ENCODE peak calls at places on chromosomes 11 and 22, in nine cellular contexts. P is breast epithelium, S is dorsolateral prefrontal cortex, F is cardiac muscle cell, M is lower lobe of right lung, E is GM23338, C is right cardiac atrium, B is mucosa of descending colon, Z is cardiac fibroblast. T is an unnamed sample.
A peak's percentile ranks its signal among the peaks of the same experiment; 100 is the strongest.

GRCh38 chr22:44890416-44891292 is 119.2 kb downstream of the PHF21B start:
- DNase-seq in B (no peak), C (no peak), P (peak; percentile 38), Z (no peak), M (no peak), E (no peak), S (no peak), F (no peak), T (no peak)

GRCh38 chr11:76762867-76763572 is 20.1 kb upstream of the TSKU start:
- DNase-seq in M (no peak), Z (no peak), C (no peak), P (no peak), B (no peak), F (no peak), S (no peak), E (no peak), T (no peak)

GRCh38 chr22:44648821-44649566 is 53.0 kb upstream of the PRR5 start:
- DNase-seq in P (no peak), E (no peak), F (peak; percentile 77), S (no peak), Z (peak; percentile 29), B (peak; percentile 54), M (peak; percentile 32), C (no peak), T (peak; percentile 72)

GRCh38 chr11:2706321-2706720 is 6.5 kb upstream of the KCNQ1OT1 start:
- DNase-seq in F (no peak), C (no peak), M (peak; percentile 16), E (no peak), B (no peak), P (no peak), Z (no peak), S (no peak), T (no peak)

GRCh38 chr22:29353286-29353685 is 35.1 kb downstream of the AP1B1 start:
- DNase-seq in S (no peak), E (no peak), P (no peak), F (no peak), M (peak; percentile 10), Z (no peak), B (no peak), C (no peak), T (no peak)

GRCh38 chr11:108135845-108136599 is 14.7 kb downstream of the ACAT1 start:
- DNase-seq in Z (peak; percentile 32), C (no peak), B (no peak), P (no peak), M (no peak), E (no peak), F (peak; percentile 46), S (no peak), T (peak; percentile 47)

GRCh38 chr11:112882494-112883381 is 78.5 kb upstream of the NCAM1 start:
- DNase-seq in M (no peak), P (no peak), B (no peak), C (peak; percentile 69), E (no peak), S (no peak), F (peak; percentile 56), Z (no peak), T (peak; percentile 15)

GRCh38 chr11:123580557-123581275 is 73.7 kb downstream of the SCN3B start:
- DNase-seq in C (peak; percentile 77), M (peak; percentile 83), E (peak; percentile 89), F (peak; percentile 53), P (peak; percentile 79), B (peak; percentile 66), S (peak; percentile 51), Z (peak; percentile 45), T (peak; percentile 50)

GRCh38 chr11:60394666-60395343 is 1.5 kb upstream of the MS4A14 start:
- DNase-seq in Z (no peak), M (no peak), C (no peak), B (no peak), P (no peak), F (no peak), S (no peak), E (no peak), T (no peak)

GRCh38 chr11:60396382-60396781 is at the start of gene MS4A14:
- DNase-seq in E (no peak), F (no peak), C (no peak), Z (no peak), M (no peak), S (no peak), B (no peak), P (no peak), T (no peak)

DNA sequence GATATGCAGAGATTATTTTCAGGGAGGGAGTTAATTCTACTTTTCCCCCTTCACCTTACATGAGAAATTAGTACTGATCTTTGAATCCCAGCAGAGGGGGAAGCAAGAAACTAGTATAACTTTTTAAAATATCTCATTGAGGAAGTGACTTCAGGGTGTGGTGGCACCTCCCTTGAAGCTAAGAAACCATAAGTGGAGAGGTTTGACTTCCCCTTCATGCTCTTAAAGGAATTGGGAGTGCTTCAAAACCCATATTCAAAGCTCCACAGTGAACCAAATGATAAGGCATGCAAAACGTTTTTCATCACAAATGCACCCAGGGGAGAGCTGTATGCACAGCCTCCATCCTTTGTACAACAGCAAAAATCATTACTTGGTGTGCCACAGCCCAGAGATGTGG is 531 bp downstream of the MS4A14 start:
- DNase-seq in F (no peak), B (no peak), M (no peak), E (no peak), Z (no peak), S (no peak), C (no peak), P (no peak), T (no peak)
- H3K4me3 ChIP-seq in F (no peak overlapping the region), B (no peak overlapping the region), M (no peak overlapping the region), E (no peak overlapping the region), Z (no peak overlapping the region), S (no peak overlapping the region), C (no peak overlapping the region), P (no peak overlapping the region), T (no peak overlapping the region)

GRCh38 chr22:19759459-19759993 is 1.1 kb upstream of the TBX1 start:
- DNase-seq in F (no peak), Z (no peak), P (no peak), S (no peak), E (peak; percentile 54), C (peak; percentile 56), B (no peak), M (no peak), T (no peak)
- H3K4me3 ChIP-seq in F (no peak overlapping the region), Z (no peak overlapping the region), P (peak overlapping the region; percentile 44), S (no peak overlapping the region), E (peak overlapping the region; percentile 45), C (no peak overlapping the region), B (no peak overlapping the region), M (peak overlapping the region; percentile 23), T (no peak overlapping the region)

GRCh38 chr11:114307524-114308203 is 11.5 kb downstream of the NNMT start:
- DNase-seq in M (peak; percentile 76), C (peak; percentile 78), B (peak; percentile 29), F (peak; percentile 98), S (no peak), E (no peak), P (peak; percentile 57), Z (peak; percentile 92), T (peak; percentile 96)
- H3K4me3 ChIP-seq in M (peak overlapping the region; percentile 27), C (no peak overlapping the region), B (no peak overlapping the region), F (no peak overlapping the region), S (no peak overlapping the region), E (no peak overlapping the region), P (peak overlapping the region; percentile 67), Z (peak overlapping the region; percentile 37), T (peak overlapping the region; percentile 48)

DNA sequence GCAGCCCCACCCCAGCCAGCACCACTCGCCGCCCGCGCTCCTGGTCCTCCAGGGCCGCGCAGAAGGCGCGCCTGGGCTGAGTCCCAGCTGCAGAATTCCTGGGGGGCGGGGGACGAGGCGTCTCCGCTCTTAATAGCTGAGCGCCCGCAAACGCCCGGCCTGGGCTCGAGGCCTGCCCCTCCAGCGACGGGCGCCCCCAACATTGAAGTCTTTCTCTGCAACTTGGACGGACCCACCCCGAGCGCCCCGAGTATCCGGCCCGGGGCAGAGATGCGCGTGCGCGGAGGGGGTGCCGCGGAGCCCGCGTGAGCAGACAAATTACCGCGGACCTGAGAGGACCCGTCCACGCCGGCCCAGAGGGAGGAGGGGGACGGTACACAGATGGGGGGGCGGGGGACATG is 6.7 kb upstream of the SYT7 start:
- DNase-seq in P (peak; percentile 75), M (peak; percentile 70), Z (no peak), F (peak; percentile 26), E (peak; percentile 90), S (no peak), C (peak; percentile 85), B (peak; percentile 51), T (no peak)
- H3K4me3 ChIP-seq in P (peak overlapping the region; percentile 72), M (peak overlapping the region; percentile 63), Z (peak overlapping the region; percentile 30), F (peak overlapping the region; percentile 20), E (peak overlapping the region; percentile 68), S (peak overlapping the region; percentile 67), C (peak overlapping the region; percentile 67), B (no peak overlapping the region), T (peak overlapping the region; percentile 14)

GRCh38 chr11:118902336-118903203 is 18.9 kb downstream of the CXCR5 start:
- DNase-seq in E (no peak), P (no peak), Z (no peak), S (no peak), F (no peak), M (no peak), B (no peak), C (peak; percentile 63), T (no peak)

GRCh38 chr11:118900535-118901384 is 17.1 kb downstream of the CXCR5 start:
- DNase-seq in F (no peak), C (peak; percentile 63), Z (no peak), M (no peak), S (no peak), B (no peak), P (no peak), E (no peak), T (no peak)

GRCh38 chr11:118903204-118904015 is 19.7 kb downstream of the CXCR5 start:
- DNase-seq in E (no peak), Z (no peak), M (no peak), B (no peak), S (no peak), F (no peak), P (no peak), C (peak; percentile 65), T (no peak)

GRCh38 chr11:118899706-118900360 is 16.1 kb downstream of the CXCR5 start:
- DNase-seq in Z (no peak), M (no peak), B (no peak), S (no peak), F (no peak), C (peak; percentile 61), P (no peak), E (no peak), T (no peak)

DNA sequence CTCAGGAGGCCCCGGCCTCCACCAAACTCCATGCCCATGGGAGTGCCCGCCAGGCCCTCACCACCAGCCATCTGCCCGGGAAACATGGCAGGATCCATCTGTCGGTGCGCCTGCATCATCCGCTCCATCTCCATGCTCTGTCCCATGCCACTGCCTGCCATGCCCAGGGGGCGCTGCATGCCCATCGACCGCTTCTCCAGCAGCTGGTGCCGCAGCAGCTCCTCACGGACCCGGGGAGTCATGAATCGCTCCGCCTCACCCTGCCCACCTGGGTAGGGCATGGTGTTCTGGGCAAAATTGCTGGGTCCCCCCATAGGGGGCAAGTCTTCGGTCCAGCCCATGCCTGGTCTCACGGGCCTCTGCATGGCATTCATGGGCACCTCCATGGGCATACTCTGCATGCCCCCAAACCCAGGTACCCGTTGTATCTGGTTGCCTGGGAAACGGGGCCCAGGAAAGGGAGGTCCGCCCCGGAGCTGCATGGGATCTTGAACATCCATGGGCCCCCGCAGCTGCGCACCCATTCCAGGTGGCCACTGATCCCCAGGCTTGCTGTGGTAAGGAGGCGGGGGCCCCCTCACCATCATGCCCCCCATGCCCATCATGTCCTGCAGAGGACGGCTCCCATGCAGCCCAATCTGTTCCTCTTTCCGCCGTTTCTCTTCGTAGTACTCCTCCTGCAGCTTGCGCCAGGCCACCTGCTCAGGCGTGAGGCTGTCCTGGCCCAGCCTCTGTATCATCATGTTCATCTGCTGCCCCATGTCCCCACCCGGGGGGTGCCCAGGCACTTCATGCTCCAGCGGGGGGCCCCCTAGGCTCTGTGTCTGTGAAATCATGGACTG is 18.0 kb downstream of the CXCR5 start:
- DNase-seq in M (no peak), C (peak; percentile 54), Z (no peak), F (no peak), P (no peak), B (no peak), S (no peak), E (no peak), T (no peak)
- H3K4me3 ChIP-seq in M (no peak overlapping the region), C (no peak overlapping the region), Z (no peak overlapping the region), F (no peak overlapping the region), P (no peak overlapping the region), B (no peak overlapping the region), S (no peak overlapping the region), E (no peak overlapping the region), T (no peak overlapping the region)

T was measured in fibroblast of pulmonary artery.